ENCODE peak calls at places on chromosomes 3 and 15, in four cellular contexts. One of them, this sample, is unnamed. For H3K9me1, the result is how much of the 10 kb centered on the place peaks cover.

GRCh38 chr3:50602675-50603191 is 8.8 kb downstream of the CISH start:
- DNase-seq in IMR-90: no peak
- DNase-seq in keratinocyte: no peak
- DNase-seq in K562: no peak
- DNase-seq in this sample: no peak

GRCh38 chr3:62631471-62631870 is 243.7 kb downstream of the CADPS start:
- DNase-seq in keratinocyte: no peak
- DNase-seq in K562: no peak
- DNase-seq in IMR-90: no peak
- DNase-seq in this sample: no peak

GRCh38 chr15:34084086-34084485 is 17.6 kb downstream of the EMC7 start:
- DNase-seq in K562: no peak
- DNase-seq in keratinocyte: no peak
- DNase-seq in IMR-90: peak
- DNase-seq in this sample: no peak

GRCh38 chr3:151976211-151977050 is 103.0 kb downstream of the SUCNR1 start:
- DNase-seq in K562: no peak
- DNase-seq in IMR-90: peak
- DNase-seq in keratinocyte: peak
- DNase-seq in this sample: peak

GRCh38 chr3:52798978-52799476 is 4.4 kb downstream of the ITIH3 start:
- DNase-seq in keratinocyte: peak
- DNase-seq in K562: peak
- DNase-seq in IMR-90: no peak
- DNase-seq in this sample: peak

GRCh38 chr15:70132571-70132970 is 34.9 kb upstream of the TLE3 start:
- DNase-seq in K562: no peak
- DNase-seq in keratinocyte: no peak
- DNase-seq in IMR-90: no peak
- DNase-seq in this sample: no peak

GRCh38 chr3:192930585-192930984 is 12.9 kb upstream of the MB21D2 start:
- DNase-seq in IMR-90: no peak
- DNase-seq in K562: no peak
- DNase-seq in keratinocyte: no peak
- DNase-seq in this sample: no peak

GRCh38 chr3:47016934-47017435 is 37.5 kb downstream of the NBEAL2 start:
- DNase-seq in keratinocyte: no peak
- DNase-seq in K562: peak
- DNase-seq in IMR-90: peak
- DNase-seq in this sample: peak

GRCh38 chr3:171528102-171528501 is 67.9 kb upstream of the TNIK start:
- DNase-seq in K562: no peak
- DNase-seq in IMR-90: peak
- DNase-seq in keratinocyte: no peak
- DNase-seq in this sample: no peak

GRCh38 chr3:30112904-30113484 is 493.4 kb upstream of the TGFBR2 start:
- DNase-seq in K562: no peak
- DNase-seq in IMR-90: peak
- DNase-seq in keratinocyte: no peak
- DNase-seq in this sample: peak

GRCh38 chr3:55434789-55435188 is 52.3 kb downstream of the WNT5A start:
- DNase-seq in K562: peak
- DNase-seq in IMR-90: peak
- DNase-seq in keratinocyte: peak
- DNase-seq in this sample: no peak

GRCh38 chr3:143171141-143171651 is 51.6 kb downstream of the CHST2 start:
- DNase-seq in K562: no peak
- DNase-seq in IMR-90: peak
- DNase-seq in keratinocyte: no peak
- DNase-seq in this sample: peak

GRCh38 chr3:127482216-127483004 is 108.1 kb downstream of the TPRA1 start:
- DNase-seq in IMR-90: peak
- DNase-seq in K562: no peak
- DNase-seq in keratinocyte: no peak
- DNase-seq in this sample: no peak

GRCh38 chr3:98770261-98771039 is 7.3 kb downstream of the ST3GAL6 start:
- DNase-seq in K562: no peak
- DNase-seq in IMR-90: no peak
- DNase-seq in keratinocyte: no peak
- DNase-seq in this sample: no peak

GRCh38 chr15:48178612-48178931 is 477 bp upstream of the MYEF2 start:
- DNase-seq in IMR-90: no peak
- DNase-seq in keratinocyte: no peak
- DNase-seq in K562: no peak
- DNase-seq in this sample: no peak

GRCh38 chr3:95759614-95760301 is 1054.6 kb upstream of the EPHA6 start:
- DNase-seq in IMR-90: no peak
- DNase-seq in keratinocyte: no peak
- DNase-seq in K562: no peak
- DNase-seq in this sample: no peak

GRCh38 chr15:34239151-34239761 is 14.4 kb downstream of the EMC4 start:
- DNase-seq in K562: no peak
- DNase-seq in IMR-90: peak
- DNase-seq in keratinocyte: peak
- DNase-seq in this sample: peak

GRCh38 chr3:197734667-197735318 is 1.9 kb downstream of the RUBCN start:
- DNase-seq in K562: no peak
- DNase-seq in IMR-90: no peak
- DNase-seq in keratinocyte: no peak
- DNase-seq in this sample: no peak

GRCh38 chr3:46998121-46998851 is 18.8 kb downstream of the NBEAL2 start:
- DNase-seq in IMR-90: peak
- DNase-seq in keratinocyte: no peak
- DNase-seq in K562: peak
- DNase-seq in this sample: peak

GRCh38 chr3:105352976-105353375 is 13.7 kb upstream of the ALCAM start:
- DNase-seq in IMR-90: peak
- DNase-seq in K562: no peak
- DNase-seq in keratinocyte: no peak
- DNase-seq in this sample: no peak

GRCh38 chr15:99506399-99506798 is 59.4 kb upstream of the MEF2A start:
- DNase-seq in keratinocyte: no peak
- DNase-seq in IMR-90: no peak
- DNase-seq in K562: no peak
- DNase-seq in this sample: no peak

GRCh38 chr15:68821898-68822380 is 1.2 kb upstream of the ANP32A start:
- DNase-seq in IMR-90: no peak
- DNase-seq in K562: no peak
- DNase-seq in keratinocyte: no peak
- DNase-seq in this sample: peak

GRCh38 chr3:178419078-178419477 is 117.2 kb upstream of the KCNMB2 start:
- DNase-seq in K562: no peak
- DNase-seq in IMR-90: peak
- DNase-seq in keratinocyte: no peak
- DNase-seq in this sample: no peak

GRCh38 chr3:45105855-45106655 is 40.1 kb downstream of the CDCP1 start:
- DNase-seq in IMR-90: peak
- DNase-seq in K562: peak
- DNase-seq in keratinocyte: peak
- DNase-seq in this sample: peak

GRCh38 chr3:81173514-81173913 is 587.9 kb downstream of the GBE1 start:
- DNase-seq in keratinocyte: no peak
- DNase-seq in IMR-90: no peak
- DNase-seq in K562: no peak
- DNase-seq in this sample: peak

GRCh38 chr15:85792102-85792731 is 2.5 kb downstream of the KLHL25 start:
- DNase-seq in IMR-90: no peak
- DNase-seq in keratinocyte: no peak
- DNase-seq in K562: no peak
- DNase-seq in this sample: no peak

GRCh38 chr3:133280591-133280990 is 119.3 kb upstream of the BFSP2 start:
- DNase-seq in IMR-90: no peak
- DNase-seq in keratinocyte: no peak
- DNase-seq in K562: no peak
- DNase-seq in this sample: no peak

GRCh38 chr3:9965200-9965875 is 13.1 kb upstream of the PRRT3 start:
- DNase-seq in IMR-90: no peak
- DNase-seq in K562: no peak
- DNase-seq in keratinocyte: no peak
- DNase-seq in this sample: no peak

GRCh38 chr15:83106994-83107840 is at the start of gene TM6SF1:
- DNase-seq in K562: peak
- DNase-seq in keratinocyte: no peak
- DNase-seq in IMR-90: no peak
- DNase-seq in this sample: peak

GRCh38 chr3:40847571-40847992 is 322.8 kb downstream of the ZNF621 start:
- DNase-seq in keratinocyte: no peak
- DNase-seq in IMR-90: no peak
- DNase-seq in K562: no peak
- DNase-seq in this sample: peak

GRCh38 chr3:64083588-64083974 is 60.3 kb upstream of the PSMD6 start:
- DNase-seq in K562: no peak
- DNase-seq in keratinocyte: no peak
- DNase-seq in IMR-90: no peak
- DNase-seq in this sample: no peak

GRCh38 chr3:36776436-36776835 is 12.1 kb upstream of the DCLK3 start:
- DNase-seq in K562: no peak
- DNase-seq in keratinocyte: no peak
- DNase-seq in IMR-90: no peak
- DNase-seq in this sample: no peak

GRCh38 chr3:4531478-4532025 is 38.4 kb downstream of the ITPR1 start:
- DNase-seq in K562: peak
- DNase-seq in IMR-90: peak
- DNase-seq in keratinocyte: no peak
- DNase-seq in this sample: no peak

GRCh38 chr3:103919327-103919726 is 1447.4 kb upstream of the ALCAM start:
- DNase-seq in IMR-90: no peak
- DNase-seq in keratinocyte: no peak
- DNase-seq in K562: no peak
- DNase-seq in this sample: no peak

GRCh38 chr3:27714101-27714526 is 8.0 kb downstream of the EOMES start:
- DNase-seq in IMR-90: no peak
- DNase-seq in K562: no peak
- DNase-seq in keratinocyte: no peak
- DNase-seq in this sample: no peak
- H3K4me3 ChIP-seq in IMR-90: no peak
- H3K4me3 ChIP-seq in K562: no peak
- H3K4me3 ChIP-seq in keratinocyte: peak
- H3K4me3 ChIP-seq in this sample: no peak

DNA sequence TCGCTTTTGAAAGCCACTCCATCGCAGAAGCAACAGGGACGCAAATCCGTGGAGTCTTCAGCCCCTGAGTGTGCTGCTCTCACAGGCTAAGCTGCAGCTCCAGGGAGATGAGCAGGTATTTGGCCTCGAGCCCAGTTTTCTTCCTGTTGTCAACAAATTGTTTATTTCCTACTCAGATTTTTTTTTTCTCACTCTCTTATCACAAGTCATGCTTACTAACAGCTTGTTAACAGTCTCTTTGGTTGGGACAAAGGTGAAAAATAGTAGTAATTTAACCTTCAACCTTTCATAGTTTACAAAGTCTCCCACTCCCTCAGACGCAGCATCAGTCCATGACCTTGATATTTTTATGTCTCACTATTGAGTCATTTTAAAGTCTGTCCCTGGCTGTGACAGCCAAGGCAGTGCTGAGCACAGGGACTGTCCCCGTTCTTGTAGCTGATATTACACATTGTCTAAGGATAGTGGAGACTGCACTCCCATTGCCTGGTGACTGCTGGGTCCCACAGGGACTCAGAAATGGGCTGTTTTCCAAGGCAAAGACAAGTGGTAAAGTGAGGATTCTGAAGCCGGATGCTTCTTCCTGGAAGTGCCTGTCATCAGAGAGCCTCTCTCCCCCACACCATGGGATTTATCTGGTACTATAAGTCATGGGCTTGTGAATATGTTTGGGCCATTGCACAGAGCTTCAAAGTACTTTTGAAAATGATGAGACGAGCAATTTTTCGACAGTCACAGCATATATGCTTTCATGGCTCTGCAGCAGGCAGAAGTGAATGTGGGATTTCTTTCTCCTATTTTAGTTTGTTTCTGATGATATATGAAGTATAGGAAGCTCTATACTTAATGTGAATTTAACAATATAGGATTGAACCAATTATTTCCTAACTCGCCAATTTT is 59.8 kb upstream of the UNC13C start:
- DNase-seq in K562: no peak
- DNase-seq in keratinocyte: no peak
- DNase-seq in IMR-90: no peak
- DNase-seq in this sample: no peak
- H3K9me1 ChIP-seq in K562: under half
- H3K9me1 ChIP-seq in keratinocyte: under half
- H3K9me1 ChIP-seq in IMR-90: under half
- H3K9me1 ChIP-seq in this sample: under half

DNA sequence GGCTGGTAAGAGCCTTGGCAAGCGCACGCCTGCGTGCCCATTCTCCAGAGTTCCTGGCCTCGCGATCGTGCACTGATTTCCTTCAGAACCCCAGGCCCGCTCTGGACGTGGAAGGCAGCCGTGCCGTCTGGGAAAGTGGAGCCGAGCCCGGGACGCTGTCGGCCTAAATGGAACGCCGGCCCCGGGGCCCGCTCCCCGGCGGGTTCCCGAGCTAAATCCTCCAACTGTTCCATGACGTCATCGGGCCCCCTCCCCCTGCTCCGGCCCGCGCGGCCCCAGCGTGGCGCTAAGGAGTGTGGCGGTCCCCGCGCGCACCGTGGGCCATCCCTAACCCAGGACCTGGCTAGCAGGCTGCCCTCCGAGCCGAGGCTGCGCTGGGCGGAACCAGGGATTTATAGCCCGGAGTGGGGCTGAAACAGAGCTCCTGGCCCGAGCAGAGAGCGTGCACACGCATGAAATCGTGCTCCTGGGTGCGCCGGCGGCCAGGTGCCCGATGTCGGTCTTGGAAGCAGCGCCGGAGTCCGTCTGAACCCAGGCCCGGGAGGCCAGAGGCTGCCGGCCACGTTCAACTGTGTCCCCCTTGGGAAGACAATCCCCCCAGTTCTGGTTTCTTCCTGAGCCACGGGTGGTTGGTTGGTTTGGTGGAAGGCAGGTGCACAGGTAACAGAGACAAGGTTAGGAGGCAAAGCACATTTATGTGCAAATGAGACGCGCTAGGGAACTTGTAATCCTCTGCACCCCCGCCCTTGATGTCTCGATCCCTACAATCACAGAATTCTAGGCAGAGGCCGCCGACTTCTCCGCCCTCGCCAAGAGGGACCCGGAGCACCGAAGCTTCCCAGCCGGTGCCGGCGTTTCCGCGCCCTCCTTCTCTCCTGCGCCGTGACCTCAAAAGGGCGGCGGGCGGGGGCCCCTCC is 84.9 kb upstream of the ETV5 start:
- DNase-seq in keratinocyte: no peak
- DNase-seq in IMR-90: no peak
- DNase-seq in K562: no peak
- DNase-seq in this sample: no peak
- H2AFZ ChIP-seq in keratinocyte: peak
- H2AFZ ChIP-seq in IMR-90: peak
- H2AFZ ChIP-seq in K562: no peak
- H2AFZ ChIP-seq in this sample: no peak

DNA sequence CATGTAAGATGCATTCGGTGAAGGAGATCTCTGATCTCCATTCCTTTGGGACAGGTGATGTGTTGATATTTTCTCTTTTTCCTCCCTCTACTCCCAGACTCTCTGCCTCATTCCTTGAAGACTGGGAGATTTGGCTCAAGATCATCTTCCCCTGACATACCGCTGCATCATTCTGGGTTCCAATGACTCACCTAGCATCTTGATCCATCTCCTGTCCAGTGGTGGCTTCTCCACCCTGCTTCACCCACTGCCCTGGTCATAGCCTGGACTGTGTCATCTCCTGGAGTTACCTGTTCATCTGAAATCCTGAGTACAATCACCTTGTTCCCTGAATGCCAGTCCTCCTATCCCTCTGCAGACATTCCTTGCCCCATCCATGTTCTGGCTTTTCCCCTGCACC is 57.4 kb upstream of the TRAK1 start:
- DNase-seq in IMR-90: peak
- DNase-seq in keratinocyte: no peak
- DNase-seq in K562: no peak
- DNase-seq in this sample: no peak
- H3K4me3 ChIP-seq in IMR-90: no peak
- H3K4me3 ChIP-seq in keratinocyte: no peak
- H3K4me3 ChIP-seq in K562: no peak
- H3K4me3 ChIP-seq in this sample: no peak